ENCODE peak calls at places on chromosomes 1 and 21, in nine cellular contexts. A is RWPE1; M is fibroblast of lung; S is body of pancreas; K is AG09319; F is GM12865; V is CD4-positive, alpha-beta T cell; C is heart left ventricle; D is B cell. Q is an unnamed sample.

GRCh38 chr1:66291047-66291864 is 242.7 kb upstream of the SGIP1 start:
- DNase-seq in A (no peak), M (peak; percentile 49), S (no peak), K (no peak), F (no peak), V (no peak), C (no peak), D (no peak), Q (no peak)

GRCh38 chr21:45543371-45543709 is 1.1 kb upstream of the SLC19A1 start:
- DNase-seq in A (no peak), M (no peak), S (peak; percentile 11), K (no peak), F (no peak), V (no peak), C (peak; percentile 19), D (no peak), Q (no peak)

GRCh38 chr1:201137579-201138310 is 10.8 kb upstream of the ASCL5 start:
- DNase-seq in A (peak; percentile 59), M (peak; percentile 94), S (peak; percentile 91), K (peak; percentile 52), F (no peak), V (no peak), C (peak; percentile 42), D (no peak), Q (no peak)

GRCh38 chr1:5905431-5905830 is 86.8 kb downstream of the NPHP4 start:
- DNase-seq in A (no peak), M (no peak), S (no peak), K (no peak), F (no peak), V (no peak), C (peak; percentile 4), D (no peak), Q (no peak)

GRCh38 chr1:209988706-209989105 is 50.7 kb downstream of the SYT14 start:
- DNase-seq in A (no peak), M (peak; percentile 16), S (no peak), K (no peak), F (no peak), V (no peak), C (no peak), D (no peak), Q (no peak)

GRCh38 chr1:107622975-107623374 is 342.0 kb downstream of the VAV3 start:
- DNase-seq in A (no peak), M (peak; percentile 19), S (no peak), K (no peak), F (peak; percentile 6), V (no peak), C (no peak), D (no peak), Q (no peak)

GRCh38 chr21:38460171-38460742 is 38.0 kb downstream of the ERG start:
- DNase-seq in A (peak; percentile 85), M (peak; percentile 90), S (no peak), K (no peak), F (no peak), V (no peak), C (peak; percentile 51), D (no peak), Q (no peak)

GRCh38 chr1:115364044-115364775 is 26.2 kb upstream of the NGF start:
- DNase-seq in A (no peak), M (peak; percentile 90), S (no peak), K (peak; percentile 57), F (no peak), V (no peak), C (peak; percentile 34), D (no peak), Q (no peak)

GRCh38 chr1:53166912-53167311 is 24.5 kb upstream of the SLC1A7 start:
- DNase-seq in A (no peak), M (no peak), S (no peak), K (no peak), F (no peak), V (no peak), C (no peak), D (no peak), Q (no peak)

GRCh38 chr1:223142269-223142668 is 779 bp downstream of the TLR5 start:
- DNase-seq in A (no peak), M (no peak), S (no peak), K (no peak), F (no peak), V (no peak), C (no peak), D (no peak), Q (no peak)

GRCh38 chr1:97826820-97827219 is 94.0 kb downstream of the DPYD start:
- DNase-seq in A (no peak), M (no peak), S (no peak), K (no peak), F (no peak), V (no peak), C (no peak), D (no peak), Q (no peak)

GRCh38 chr1:204726478-204726877 is 40.9 kb upstream of the LRRN2 start:
- DNase-seq in A (peak; percentile 91), M (peak; percentile 78), S (peak; percentile 77), K (no peak), F (peak; percentile 37), V (no peak), C (peak; percentile 1), D (no peak), Q (no peak)

GRCh38 chr21:23131177-23131576 is 2133.0 kb downstream of the NCAM2 start:
- DNase-seq in A (peak; percentile 3), M (no peak), S (no peak), K (no peak), F (no peak), V (no peak), C (no peak), D (no peak), Q (no peak)

GRCh38 chr1:199954701-199955100 is 72.8 kb upstream of the NR5A2 start:
- DNase-seq in A (no peak), M (no peak), S (peak; percentile 67), K (no peak), F (peak; percentile 14), V (no peak), C (no peak), D (no peak), Q (no peak)

GRCh38 chr1:3054474-3054873 is 14.5 kb upstream of the PRDM16 start:
- DNase-seq in A (no peak), M (no peak), S (peak; percentile 8), K (no peak), F (no peak), V (no peak), C (peak; percentile 5), D (no peak), Q (no peak)

GRCh38 chr1:211825990-211826389 is 4.6 kb downstream of the LPGAT1 start:
- DNase-seq in A (peak; percentile 16), M (peak; percentile 81), S (no peak), K (no peak), F (no peak), V (no peak), C (no peak), D (no peak), Q (no peak)

GRCh38 chr1:163980391-163980790 is 578.6 kb upstream of the PBX1 start:
- DNase-seq in A (no peak), M (no peak), S (no peak), K (no peak), F (no peak), V (no peak), C (no peak), D (no peak), Q (no peak)

GRCh38 chr1:21590116-21590905 is 78.8 kb downstream of the RAP1GAP start:
- DNase-seq in A (no peak), M (no peak), S (no peak), K (no peak), F (no peak), V (no peak), C (no peak), D (no peak), Q (no peak)

GRCh38 chr1:154404984-154405761 is at the start of gene IL6R:
- DNase-seq in A (peak; percentile 84), M (peak; percentile 91), S (peak; percentile 94), K (peak; percentile 76), F (peak; percentile 83), V (peak; percentile 74), C (peak; percentile 90), D (peak; percentile 80), Q (peak; percentile 98)

DNA sequence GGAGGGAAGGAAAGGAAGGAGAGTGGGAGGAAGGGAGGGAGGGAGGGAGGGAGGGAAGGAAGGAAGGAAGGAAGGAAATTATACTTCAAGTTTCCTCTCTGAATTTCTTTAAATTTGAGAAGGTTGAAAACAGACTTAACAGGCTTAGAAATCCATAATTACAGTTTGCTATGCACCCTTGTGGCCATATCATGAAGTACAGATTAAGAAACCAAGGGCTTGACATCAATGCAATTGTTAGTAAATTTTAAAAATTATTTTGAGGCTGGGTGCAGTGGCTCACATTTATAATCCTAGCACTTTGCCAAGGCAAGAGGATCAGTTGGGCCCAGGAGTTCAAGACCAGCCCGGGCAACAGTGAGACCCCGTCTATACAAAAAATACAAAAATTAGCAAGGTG is 14.4 kb downstream of the ANP32E start:
- DNase-seq in A (peak; percentile 10), M (peak; percentile 20), S (no peak), K (no peak), F (peak; percentile 29), V (no peak), C (no peak), D (peak; percentile 33), Q (no peak)
- TF ChIP-seq CTCF in A (peak; percentile 20), M (peak; percentile 62), S (peak; percentile 36), K (peak; percentile 53), F (peak; percentile 35), V (peak; percentile 38), C (peak; percentile 44), D (peak; percentile 61), Q (no peak)

GRCh38 chr1:226714148-226714547 is 24.9 kb downstream of the ITPKB start:
- DNase-seq in A (peak; percentile 59), M (peak; percentile 36), S (no peak), K (no peak), F (no peak), V (no peak), C (no peak), D (no peak), Q (no peak)
- TF ChIP-seq CTCF in A (no peak), M (no peak), S (no peak), K (no peak), F (no peak), V (no peak), C (no peak), D (no peak), Q (no peak)

GRCh38 chr1:39358491-39358890 is 132.9 kb upstream of the BMP8A start:
- DNase-seq in A (no peak), M (no peak), S (no peak), K (no peak), F (no peak), V (no peak), C (no peak), D (no peak), Q (no peak)

GRCh38 chr1:39359028-39359570 is 132.3 kb upstream of the BMP8A start:
- DNase-seq in A (no peak), M (peak; percentile 72), S (peak; percentile 31), K (no peak), F (no peak), V (no peak), C (no peak), D (no peak), Q (no peak)

GRCh38 chr1:39352881-39353280 is 138.6 kb upstream of the BMP8A start:
- DNase-seq in A (no peak), M (no peak), S (no peak), K (no peak), F (no peak), V (no peak), C (no peak), D (no peak), Q (no peak)

GRCh38 chr1:39354572-39354971 is 136.9 kb upstream of the BMP8A start:
- DNase-seq in A (no peak), M (no peak), S (no peak), K (no peak), F (no peak), V (no peak), C (no peak), D (peak; percentile 7), Q (no peak)
- TF ChIP-seq CTCF in A (no peak), M (peak; percentile 12), S (no peak), K (peak; percentile 6), F (peak; percentile 11), V (no peak), C (no peak), D (no peak), Q (no peak)

GRCh38 chr1:162204883-162205132 is 135.3 kb downstream of the NOS1AP start:
- DNase-seq in A (no peak), M (no peak), S (no peak), K (no peak), F (no peak), V (no peak), C (no peak), D (no peak), Q (no peak)
- TF ChIP-seq CTCF in A (no peak), M (no peak), S (no peak), K (no peak), F (no peak), V (no peak), C (no peak), D (no peak), Q (no peak)